ENCODE peak calls at places on chromosome 11, in ten cellular contexts. F, G, B, W, N, R, E, C, P and D are unnamed samples.

GRCh38 chr11:6505577-6506240 is 8.6 kb downstream of the DNHD1 start:
- DNase-seq in F (peak; percentile 88), G (peak; percentile 66), B (peak; percentile 76), W (peak; percentile 24), N (peak; percentile 80), R (no peak), E (no peak), C (no peak), P (no peak), D (no peak)

GRCh38 chr11:67308031-67308866 is 4.9 kb downstream of the SSH3 start:
- DNase-seq in F (no peak), G (no peak), B (no peak), W (no peak), N (no peak), R (no peak), E (peak; percentile 64), C (no peak), P (no peak), D (no peak)

GRCh38 chr11:2564588-2565440 is 120.0 kb downstream of the KCNQ1 start:
- DNase-seq in F (no peak), G (no peak), B (no peak), W (no peak), N (no peak), R (peak; percentile 37), E (peak; percentile 58), C (no peak), P (no peak), D (no peak)

GRCh38 chr11:14270690-14271542 is 88.1 kb downstream of the RRAS2 start:
- DNase-seq in F (no peak), G (no peak), B (no peak), W (no peak), N (no peak), R (no peak), E (no peak), C (peak; percentile 80), P (peak; percentile 15), D (no peak)

GRCh38 chr11:1208361-1209261 is 14.3 kb upstream of the MUC5B start:
- DNase-seq in F (no peak), G (no peak), B (no peak), W (no peak), N (no peak), R (peak; percentile 38), E (peak; percentile 75), C (no peak), P (no peak), D (no peak)

GRCh38 chr11:60485987-60486386 is 6.6 kb upstream of the MS4A12 start:
- DNase-seq in F (peak; percentile 2), G (no peak), B (peak; percentile 73), W (peak; percentile 16), N (no peak), R (no peak), E (no peak), C (peak; percentile 8), P (peak; percentile 17), D (no peak)

GRCh38 chr11:114738954-114739353 is 60.6 kb downstream of the NXPE2 start:
- DNase-seq in F (peak; percentile 37), G (peak; percentile 33), B (peak; percentile 75), W (peak; percentile 61), N (peak; percentile 75), R (no peak), E (peak; percentile 77), C (no peak), P (peak; percentile 54), D (no peak)

GRCh38 chr11:101327908-101328307 is 198.3 kb upstream of the PGR start:
- DNase-seq in F (no peak), G (no peak), B (no peak), W (no peak), N (peak; percentile 14), R (no peak), E (no peak), C (no peak), P (no peak), D (no peak)

GRCh38 chr11:87809256-87809655 is 366.0 kb downstream of the RAB38 start:
- DNase-seq in F (no peak), G (no peak), B (no peak), W (no peak), N (no peak), R (no peak), E (no peak), C (no peak), P (no peak), D (no peak)

GRCh38 chr11:46389450-46390330 is 1.9 kb downstream of the CHRM4 start:
- DNase-seq in F (peak; percentile 80), G (peak; percentile 78), B (peak; percentile 93), W (peak; percentile 85), N (peak; percentile 62), R (no peak), E (peak; percentile 96), C (no peak), P (peak; percentile 76), D (peak; percentile 87)

GRCh38 chr11:109424893-109425292 is 2.9 kb downstream of the C11orf87 start:
- DNase-seq in F (peak; percentile 12), G (no peak), B (peak; percentile 91), W (no peak), N (no peak), R (no peak), E (no peak), C (no peak), P (peak; percentile 10), D (no peak)